ENCODE peak calls at places on chromosomes 16 and 17, in five cellular contexts. N is GM18507, Y is B cell, S is type B pancreatic cell, Q is astrocyte of the hippocampus. X is an unnamed sample.

GRCh38 chr17:46922487-46922803 is 515 bp upstream of the GOSR2 start:
- DNase-seq in N (no peak), Y (no peak), Q (no peak), S (no peak), X (no peak)

GRCh38 chr17:33291248-33292183 is 1.6 kb downstream of the ASIC2 start:
- DNase-seq in Q (peak), N (no peak), Y (peak), S (peak), X (peak)

GRCh38 chr16:89971495-89972243 is 23.1 kb downstream of the DEF8 start:
- DNase-seq in Q (no peak), S (no peak), N (no peak), Y (no peak), X (no peak)

GRCh38 chr17:16504974-16505373 is 13.0 kb upstream of the LRRC75A start:
- DNase-seq in S (no peak), Y (no peak), N (no peak), Q (no peak), X (no peak)

GRCh38 chr16:9901-10665 is 43.3 kb downstream of the POLR3K start:
- DNase-seq in Y (no peak), N (no peak), Q (no peak), S (no peak), X (no peak)

GRCh38 chr16:4344659-4345438 is 6.3 kb downstream of the PAM16 start:
- DNase-seq in Y (no peak), N (no peak), S (no peak), Q (peak), X (no peak)

GRCh38 chr16:67841198-67841815 is 813 bp upstream of the THAP11 start:
- DNase-seq in N (no peak), Y (no peak), S (no peak), Q (no peak), X (no peak)

GRCh38 chr17:38728290-38728831 is 1.8 kb upstream of the CISD3 start:
- DNase-seq in Q (no peak), N (no peak), Y (peak), S (no peak), X (no peak)

GRCh38 chr16:1003551-1004347 is 22.2 kb downstream of the SOX8 start:
- DNase-seq in N (no peak), S (no peak), Y (no peak), Q (peak), X (no peak)

GRCh38 chr16:55297062-55297909 is 26.7 kb upstream of the IRX6 start:
- DNase-seq in N (no peak), Y (no peak), Q (peak), S (no peak), X (peak)

GRCh38 chr17:65553009-65553645 is 8.3 kb downstream of the AXIN2 start:
- DNase-seq in N (no peak), Y (no peak), Q (peak), S (no peak), X (no peak)

GRCh38 chr16:68492151-68492500 is 43.8 kb upstream of the SMPD3 start:
- DNase-seq in Y (no peak), Q (no peak), N (no peak), S (no peak), X (no peak)

GRCh38 chr17:3909257-3909656 is 7.0 kb downstream of the P2RX1 start:
- DNase-seq in S (no peak), N (no peak), Y (no peak), Q (no peak), X (no peak)

GRCh38 chr17:81200695-81201580 is 21.8 kb downstream of the CEP131 start:
- DNase-seq in Y (no peak), S (no peak), Q (peak), N (peak), X (peak)

GRCh38 chr17:80850817-80851216 is 140.8 kb upstream of the CHMP6 start:
- DNase-seq in Y (no peak), Q (no peak), N (no peak), S (no peak), X (no peak)

GRCh38 chr17:10779607-10780006 is 24.3 kb downstream of the TMEM238L start:
- DNase-seq in Q (no peak), S (no peak), N (no peak), Y (no peak), X (no peak)

GRCh38 chr16:88316151-88316550 is 66.6 kb upstream of the ZNF469 start:
- DNase-seq in N (no peak), Q (no peak), Y (no peak), S (no peak), X (no peak)

GRCh38 chr16:22255335-22255734 is 41.9 kb upstream of the POLR3E start:
- DNase-seq in Q (no peak), N (no peak), S (no peak), Y (no peak), X (no peak)

GRCh38 chr16:57979006-57979585 is 8.2 kb upstream of the CNGB1 start:
- DNase-seq in S (no peak), N (no peak), Y (no peak), Q (no peak), X (no peak)

GRCh38 chr17:51120357-51120738 is 320 bp downstream of the SPAG9 start:
- DNase-seq in Y (peak), N (peak), Q (peak), S (no peak), X (no peak)

GRCh38 chr17:58330544-58330996 is 2.0 kb upstream of the TSPOAP1 start:
- DNase-seq in N (no peak), Q (no peak), S (no peak), Y (peak), X (no peak)

GRCh38 chr16:90077757-90078593 is 844 bp upstream of the PRDM7 start:
- DNase-seq in N (no peak), Y (peak), S (no peak), Q (peak), X (peak)